ENCODE peak calls at places on chromosome X, in nine cellular contexts. Q is lower lobe of right lung; T is osteocyte; D is T-helper 2 cell; V is stimulated activated CD8-positive, alpha-beta memory T cell treated with anti-CD3 and anti-CD28 coated beads, Interleukin-12 subunit alpha, Interleukin-12 subunit beta, amount 100 ng/mL, for 4 hours; P is T-cell; F is natural killer cell treated with Interleukin-12 subunit alpha and Interleukin-12 subunit beta and Interleukin-15 and Interleukin-18, amount 100 ng/mL, for 72 hours; M is Peyer's patch; Z is SW 1271. H is an unnamed sample.

GRCh38 chrX:136271300-136271699 is 20.1 kb upstream of the MAP7D3 start:
- DNase-seq in M (no peak), V (no peak), T (no peak), D (no peak), F (no peak), Z (no peak), Q (no peak), P (no peak), H (no peak)

GRCh38 chrX:11724122-11725017 is 33.7 kb upstream of the MSL3 start:
- DNase-seq in Q (no peak), F (no peak), T (no peak), D (no peak), M (no peak), P (no peak), Z (no peak), V (no peak), H (peak)

GRCh38 chrX:21657318-21658151 is 595 bp downstream of the KLHL34 start:
- DNase-seq in Q (no peak), P (no peak), M (no peak), V (no peak), T (no peak), F (no peak), D (no peak), Z (no peak), H (no peak)

GRCh38 chrX:17375631-17376380 is 806 bp downstream of the NHS start:
- DNase-seq in Z (no peak), P (no peak), T (no peak), Q (no peak), M (no peak), F (no peak), D (no peak), V (no peak), H (peak)

GRCh38 chrX:23694606-23695005 is 27.3 kb downstream of the PRDX4 start:
- DNase-seq in Z (no peak), F (no peak), T (no peak), Q (peak), D (peak), P (no peak), V (no peak), M (peak), H (peak)

GRCh38 chrX:154751669-154752271 is 893 bp upstream of the GAB3 start:
- DNase-seq in M (no peak), Q (no peak), D (no peak), P (no peak), F (no peak), T (no peak), Z (no peak), V (no peak), H (no peak)

GRCh38 chrX:153460826-153461225 is 9.6 kb downstream of the HAUS7 start:
- DNase-seq in V (no peak), D (peak), M (peak), F (peak), Z (no peak), T (no peak), Q (peak), P (no peak), H (peak)

GRCh38 chrX:129771266-129771995 is 8.3 kb upstream of the SASH3 start:
- DNase-seq in D (no peak), T (no peak), P (no peak), V (no peak), M (peak), Z (no peak), F (no peak), Q (no peak), H (no peak)

H was measured in hepatic stellate cell.